ENCODE peak calls at places on chromosomes 11 and 22, in ten cellular contexts. B is stimulated activated CD4-positive, alpha-beta T cell treated with anti-CD3 and anti-CD28 coated beads, Interleukin-2, amount 100 ng/mL, for 48 hours; J is CD4-positive, alpha-beta T cell; G is EL; T is NCI-H1417 treated with DMSO at 0.1 percent for 48 hours; S is activated gamma-delta T cell treated with anti-CD3 and anti-CD28 coated beads, Interleukin-2, amount 50 U/mL, for 16 hours; H is endothelial cell; N is fibroblast of mammary gland; X is mucosa of gallbladder; O is stimulated activated naive CD8-positive, alpha-beta T cell treated with anti-CD3 and anti-CD28 coated beads, Interleukin-15, Interleukin-2, amounts not matched to agents 100 U/mL and 50 U/mL, for 24 hours. M is an unnamed sample.
A peak's percentile ranks its signal among the peaks of the same experiment; 100 is the strongest.

GRCh38 chr11:76248210-76248609 is 41.9 kb upstream of the WNT11 start:
- DNase-seq in B (no peak), J (no peak), G (peak; percentile 16), T (no peak), S (no peak), H (peak; percentile 27), N (peak; percentile 33), X (no peak), O (peak; percentile 11), M (peak; percentile 69)

GRCh38 chr11:107857550-107858216 is 904 bp downstream of the SLC35F2 start:
- DNase-seq in B (no peak), J (no peak), G (peak; percentile 41), T (no peak), S (no peak), H (peak; percentile 11), N (peak; percentile 33), X (no peak), O (peak; percentile 38), M (no peak)

GRCh38 chr22:39938509-39938908 is 21.7 kb upstream of the TMA7B start:
- DNase-seq in B (no peak), J (no peak), G (no peak), T (no peak), S (no peak), H (no peak), N (no peak), X (no peak), O (peak; percentile 66), M (no peak)

GRCh38 chr22:26479043-26479791 is 4.4 kb downstream of the HPS4 start:
- DNase-seq in B (no peak), J (no peak), G (no peak), T (no peak), S (no peak), H (no peak), N (no peak), X (no peak), O (no peak), M (no peak)

GRCh38 chr11:94504689-94505293 is 7.5 kb upstream of the C11orf97 start:
- DNase-seq in B (no peak), J (no peak), G (peak; percentile 64), T (peak; percentile 35), S (no peak), H (peak; percentile 8), N (peak; percentile 70), X (no peak), O (no peak), M (peak; percentile 34)

GRCh38 chr11:82989628-82990404 is 81.9 kb downstream of the RAB30 start:
- DNase-seq in B (no peak), J (no peak), G (no peak), T (no peak), S (no peak), H (no peak), N (no peak), X (no peak), O (no peak), M (no peak)

GRCh38 chr11:85551881-85552280 is 75.3 kb downstream of the DLG2 start:
- DNase-seq in B (no peak), J (no peak), G (no peak), T (no peak), S (no peak), H (no peak), N (no peak), X (no peak), O (no peak), M (no peak)

GRCh38 chr11:119571311-119571710 is 148.3 kb upstream of the THY1 start:
- DNase-seq in B (no peak), J (no peak), G (no peak), T (no peak), S (no peak), H (no peak), N (no peak), X (no peak), O (no peak), M (no peak)

GRCh38 chr22:35065796-35066218 is at the start of gene ISX:
- DNase-seq in B (no peak), J (no peak), G (no peak), T (peak; percentile 8), S (no peak), H (no peak), N (no peak), X (no peak), O (no peak), M (no peak)

GRCh38 chr22:45720875-45721378 is 49.3 kb downstream of the ATXN10 start:
- DNase-seq in B (no peak), J (no peak), G (no peak), T (no peak), S (no peak), H (no peak), N (no peak), X (no peak), O (no peak), M (no peak)

GRCh38 chr11:69700278-69701140 is 3.3 kb downstream of the FGF19 start:
- DNase-seq in B (no peak), J (no peak), G (peak; percentile 78), T (no peak), S (no peak), H (peak; percentile 62), N (peak; percentile 38), X (peak; percentile 58), O (no peak), M (peak; percentile 81)

GRCh38 chr22:30196141-30196866 is 50.3 kb downstream of the LIF start:
- DNase-seq in B (peak; percentile 52), J (no peak), G (peak; percentile 100), T (peak; percentile 3), S (peak; percentile 11), H (peak; percentile 60), N (peak; percentile 100), X (peak; percentile 72), O (peak; percentile 64), M (peak; percentile 83)

GRCh38 chr11:130999992-131000770 is 83.9 kb upstream of the SNX19 start:
- DNase-seq in B (no peak), J (no peak), G (peak; percentile 95), T (no peak), S (no peak), H (no peak), N (peak; percentile 97), X (no peak), O (no peak), M (no peak)

GRCh38 chr22:23478175-23478574 is 101.9 kb downstream of the IGLL1 start:
- DNase-seq in B (no peak), J (no peak), G (peak; percentile 15), T (no peak), S (no peak), H (no peak), N (peak; percentile 17), X (no peak), O (no peak), M (no peak)

GRCh38 chr11:134554106-134554505 is 142.1 kb upstream of the B3GAT1 start:
- DNase-seq in B (no peak), J (no peak), G (no peak), T (no peak), S (no peak), H (no peak), N (no peak), X (no peak), O (no peak), M (no peak)

GRCh38 chr22:30208631-30209603 is 37.6 kb downstream of the LIF start:
- DNase-seq in B (no peak), J (no peak), G (peak; percentile 86), T (no peak), S (no peak), H (no peak), N (peak; percentile 92), X (peak; percentile 85), O (no peak), M (no peak)

GRCh38 chr11:46332568-46333128 is 14.6 kb upstream of the DGKZ start:
- DNase-seq in B (no peak), J (no peak), G (no peak), T (no peak), S (no peak), H (no peak), N (no peak), X (no peak), O (peak; percentile 46), M (peak; percentile 63)

GRCh38 chr11:88695701-88696414 is 358.3 kb upstream of the CTSC start:
- DNase-seq in B (no peak), J (no peak), G (no peak), T (no peak), S (no peak), H (no peak), N (no peak), X (no peak), O (no peak), M (no peak)

GRCh38 chr11:43987384-43988039 is 45.1 kb downstream of the C11orf96 start:
- DNase-seq in B (no peak), J (no peak), G (peak; percentile 80), T (no peak), S (no peak), H (no peak), N (peak; percentile 97), X (peak; percentile 87), O (no peak), M (no peak)

GRCh38 chr11:118295834-118296454 is 8.6 kb upstream of the CD3E start:
- DNase-seq in B (no peak), J (peak; percentile 30), G (peak; percentile 18), T (no peak), S (no peak), H (no peak), N (peak; percentile 47), X (peak; percentile 50), O (peak; percentile 33), M (peak; percentile 44)

GRCh38 chr22:47176573-47177333 is 414.3 kb downstream of the TBC1D22A start:
- DNase-seq in B (no peak), J (no peak), G (no peak), T (no peak), S (no peak), H (no peak), N (no peak), X (no peak), O (no peak), M (no peak)

GRCh38 chr11:124402326-124402922 is 3.6 kb upstream of the OR8B3 start:
- DNase-seq in B (peak; percentile 59), J (peak; percentile 1), G (peak; percentile 76), T (no peak), S (no peak), H (peak; percentile 71), N (peak; percentile 86), X (peak; percentile 53), O (peak; percentile 65), M (peak; percentile 56)

GRCh38 chr11:7019500-7020182 is 505 bp downstream of the ZNF214 start:
- DNase-seq in B (no peak), J (no peak), G (peak; percentile 44), T (no peak), S (no peak), H (peak; percentile 51), N (peak; percentile 18), X (no peak), O (no peak), M (peak; percentile 44)

GRCh38 chr22:44143596-44143995 is 37.1 kb upstream of the PARVG start:
- DNase-seq in B (no peak), J (no peak), G (no peak), T (no peak), S (no peak), H (no peak), N (no peak), X (no peak), O (no peak), M (peak; percentile 62)

GRCh38 chr11:88849368-88849767 is 216.4 kb downstream of the GRM5 start:
- DNase-seq in B (no peak), J (no peak), G (peak; percentile 52), T (no peak), S (no peak), H (no peak), N (peak; percentile 78), X (no peak), O (no peak), M (no peak)

GRCh38 chr22:43376765-43377485 is 33.8 kb upstream of the SCUBE1 start:
- DNase-seq in B (no peak), J (no peak), G (no peak), T (no peak), S (peak; percentile 51), H (no peak), N (no peak), X (no peak), O (peak; percentile 40), M (no peak)

GRCh38 chr11:110432713-110433392 is 3.1 kb downstream of the FDX1 start:
- DNase-seq in B (no peak), J (no peak), G (peak; percentile 27), T (no peak), S (no peak), H (no peak), N (no peak), X (no peak), O (no peak), M (no peak)

GRCh38 chr11:45885921-45886721 is 670 bp downstream of the MAPK8IP1 start:
- DNase-seq in B (no peak), J (no peak), G (no peak), T (no peak), S (no peak), H (no peak), N (no peak), X (no peak), O (no peak), M (peak; percentile 75)